ENCODE peak calls at places on chromosome 16, in nine cellular contexts. One of them, this sample, is unnamed.

GRCh38 chr16:86809458-86809955 is 231.2 kb downstream of the FOXL1 start:
- DNase-seq in ovary: no peak
- DNase-seq in dorsolateral prefrontal cortex: no peak
- DNase-seq in heart right ventricle: no peak
- DNase-seq in endodermal cell: peak
- DNase-seq in PC-9: no peak
- DNase-seq in heart left ventricle: no peak
- DNase-seq in breast epithelium: no peak
- DNase-seq in CD8-positive, alpha-beta T cell: no peak
- DNase-seq in this sample: no peak

GRCh38 chr16:68200120-68200783 is 35.7 kb downstream of the ESRP2 start:
- DNase-seq in ovary: no peak
- DNase-seq in dorsolateral prefrontal cortex: no peak
- DNase-seq in heart right ventricle: no peak
- DNase-seq in endodermal cell: no peak
- DNase-seq in PC-9: peak
- DNase-seq in heart left ventricle: no peak
- DNase-seq in breast epithelium: no peak
- DNase-seq in CD8-positive, alpha-beta T cell: no peak
- DNase-seq in this sample: no peak

GRCh38 chr16:67902831-67903230 is 9.8 kb downstream of the PSKH1 start:
- DNase-seq in ovary: no peak
- DNase-seq in dorsolateral prefrontal cortex: no peak
- DNase-seq in heart right ventricle: no peak
- DNase-seq in endodermal cell: no peak
- DNase-seq in PC-9: no peak
- DNase-seq in heart left ventricle: no peak
- DNase-seq in breast epithelium: no peak
- DNase-seq in CD8-positive, alpha-beta T cell: no peak
- DNase-seq in this sample: no peak

GRCh38 chr16:680967-681745 is 946 bp downstream of the STUB1 start:
- DNase-seq in ovary: peak
- DNase-seq in dorsolateral prefrontal cortex: no peak
- DNase-seq in heart right ventricle: no peak
- DNase-seq in endodermal cell: peak
- DNase-seq in PC-9: no peak
- DNase-seq in heart left ventricle: no peak
- DNase-seq in breast epithelium: no peak
- DNase-seq in CD8-positive, alpha-beta T cell: no peak
- DNase-seq in this sample: no peak

GRCh38 chr16:13136896-13137295 is 235.5 kb downstream of the SHISA9 start:
- DNase-seq in ovary: no peak
- DNase-seq in dorsolateral prefrontal cortex: no peak
- DNase-seq in heart right ventricle: no peak
- DNase-seq in endodermal cell: no peak
- DNase-seq in PC-9: no peak
- DNase-seq in heart left ventricle: no peak
- DNase-seq in breast epithelium: no peak
- DNase-seq in CD8-positive, alpha-beta T cell: no peak
- DNase-seq in this sample: no peak

GRCh38 chr16:59252317-59252716 is 518.2 kb upstream of the GOT2 start:
- DNase-seq in ovary: no peak
- DNase-seq in dorsolateral prefrontal cortex: no peak
- DNase-seq in heart right ventricle: no peak
- DNase-seq in endodermal cell: no peak
- DNase-seq in PC-9: no peak
- DNase-seq in heart left ventricle: no peak
- DNase-seq in breast epithelium: no peak
- DNase-seq in CD8-positive, alpha-beta T cell: no peak
- DNase-seq in this sample: no peak

GRCh38 chr16:15427648-15428239 is 6.6 kb upstream of the BMERB1 start:
- DNase-seq in ovary: peak
- DNase-seq in dorsolateral prefrontal cortex: peak
- DNase-seq in heart right ventricle: peak
- DNase-seq in endodermal cell: peak
- DNase-seq in PC-9: no peak
- DNase-seq in heart left ventricle: peak
- DNase-seq in breast epithelium: peak
- DNase-seq in CD8-positive, alpha-beta T cell: peak
- DNase-seq in this sample: peak

GRCh38 chr16:83954577-83955016 is 1.6 kb downstream of the OSGIN1 start:
- DNase-seq in ovary: no peak
- DNase-seq in dorsolateral prefrontal cortex: no peak
- DNase-seq in heart right ventricle: peak
- DNase-seq in endodermal cell: peak
- DNase-seq in PC-9: peak
- DNase-seq in heart left ventricle: peak
- DNase-seq in breast epithelium: no peak
- DNase-seq in CD8-positive, alpha-beta T cell: no peak
- DNase-seq in this sample: no peak

GRCh38 chr16:2256531-2257140 is 5.2 kb upstream of the ECI1 start:
- DNase-seq in ovary: no peak
- DNase-seq in dorsolateral prefrontal cortex: no peak
- DNase-seq in heart right ventricle: no peak
- DNase-seq in endodermal cell: peak
- DNase-seq in PC-9: no peak
- DNase-seq in heart left ventricle: no peak
- DNase-seq in breast epithelium: no peak
- DNase-seq in CD8-positive, alpha-beta T cell: no peak
- DNase-seq in this sample: no peak

GRCh38 chr16:19114359-19115147 is 789 bp downstream of the ITPRIPL2 start:
- DNase-seq in ovary: peak
- DNase-seq in dorsolateral prefrontal cortex: no peak
- DNase-seq in heart right ventricle: peak
- DNase-seq in endodermal cell: peak
- DNase-seq in PC-9: peak
- DNase-seq in heart left ventricle: peak
- DNase-seq in breast epithelium: peak
- DNase-seq in CD8-positive, alpha-beta T cell: no peak
- DNase-seq in this sample: no peak
- TF ChIP-seq CTCF in ovary: peak
- TF ChIP-seq CTCF in dorsolateral prefrontal cortex: no peak
- TF ChIP-seq CTCF in heart right ventricle: no peak
- TF ChIP-seq CTCF in endodermal cell: no peak
- TF ChIP-seq CTCF in PC-9: no peak
- TF ChIP-seq CTCF in heart left ventricle: peak
- TF ChIP-seq CTCF in breast epithelium: peak
- TF ChIP-seq CTCF in CD8-positive, alpha-beta T cell: no peak
- TF ChIP-seq CTCF in this sample: no peak

DNA sequence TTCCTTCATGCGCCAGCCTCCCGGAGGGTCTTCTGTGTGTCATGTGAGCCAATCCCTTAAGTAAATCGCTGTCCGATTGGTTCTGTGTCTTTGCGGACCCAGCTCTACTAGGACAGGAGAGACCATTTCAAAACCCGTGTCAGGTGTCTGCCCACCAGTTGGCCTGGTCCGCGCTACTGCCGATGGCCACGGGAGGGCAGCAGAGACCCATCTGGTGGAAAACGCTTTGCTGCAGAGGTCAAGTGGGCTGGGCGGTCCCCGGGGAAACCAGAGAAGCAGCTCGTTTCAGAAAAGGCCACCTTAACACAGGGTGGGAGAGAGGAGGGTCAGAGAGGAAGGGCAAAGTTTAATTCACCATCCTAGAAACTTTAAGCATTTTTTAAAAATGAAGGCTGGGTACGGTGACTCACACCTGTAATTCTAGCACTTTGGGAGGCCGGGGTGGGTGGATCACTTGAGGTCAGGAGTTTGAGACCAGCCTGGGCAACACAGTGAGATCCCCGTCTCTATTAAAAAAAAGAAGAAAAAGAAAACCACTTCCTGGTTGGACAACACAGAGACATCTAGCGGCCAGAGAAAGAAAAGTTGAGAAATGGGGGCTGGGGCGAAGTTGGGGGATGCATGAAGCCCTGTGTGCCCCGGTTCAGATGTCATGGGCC is 2.8 kb upstream of the CIBAR2 start:
- DNase-seq in ovary: peak
- DNase-seq in dorsolateral prefrontal cortex: peak
- DNase-seq in heart right ventricle: peak
- DNase-seq in endodermal cell: peak
- DNase-seq in PC-9: peak
- DNase-seq in heart left ventricle: peak
- DNase-seq in breast epithelium: peak
- DNase-seq in CD8-positive, alpha-beta T cell: peak
- DNase-seq in this sample: peak
- H3K4me3 ChIP-seq in ovary: no peak
- H3K4me3 ChIP-seq in dorsolateral prefrontal cortex: peak
- H3K4me3 ChIP-seq in heart right ventricle: peak
- H3K4me3 ChIP-seq in endodermal cell: no peak
- H3K4me3 ChIP-seq in PC-9: no peak
- H3K4me3 ChIP-seq in heart left ventricle: no peak
- H3K4me3 ChIP-seq in breast epithelium: peak
- H3K4me3 ChIP-seq in CD8-positive, alpha-beta T cell: no peak
- H3K4me3 ChIP-seq in this sample: no peak

GRCh38 chr16:25372716-25373115 is 115.1 kb upstream of the ZKSCAN2 start:
- DNase-seq in ovary: no peak
- DNase-seq in dorsolateral prefrontal cortex: no peak
- DNase-seq in heart right ventricle: no peak
- DNase-seq in endodermal cell: no peak
- DNase-seq in PC-9: no peak
- DNase-seq in heart left ventricle: no peak
- DNase-seq in breast epithelium: no peak
- DNase-seq in CD8-positive, alpha-beta T cell: no peak
- DNase-seq in this sample: no peak
- TF ChIP-seq CTCF in ovary: no peak
- TF ChIP-seq CTCF in dorsolateral prefrontal cortex: no peak
- TF ChIP-seq CTCF in heart right ventricle: no peak
- TF ChIP-seq CTCF in endodermal cell: peak
- TF ChIP-seq CTCF in PC-9: no peak
- TF ChIP-seq CTCF in heart left ventricle: no peak
- TF ChIP-seq CTCF in breast epithelium: no peak
- TF ChIP-seq CTCF in CD8-positive, alpha-beta T cell: no peak
- TF ChIP-seq CTCF in this sample: no peak

GRCh38 chr16:79772028-79772427 is 171.5 kb upstream of the MAF start:
- DNase-seq in ovary: no peak
- DNase-seq in dorsolateral prefrontal cortex: no peak
- DNase-seq in heart right ventricle: no peak
- DNase-seq in endodermal cell: no peak
- DNase-seq in PC-9: no peak
- DNase-seq in heart left ventricle: no peak
- DNase-seq in breast epithelium: no peak
- DNase-seq in CD8-positive, alpha-beta T cell: no peak
- DNase-seq in this sample: no peak

GRCh38 chr16:79767597-79768280 is 167.2 kb upstream of the MAF start:
- DNase-seq in ovary: no peak
- DNase-seq in dorsolateral prefrontal cortex: peak
- DNase-seq in heart right ventricle: no peak
- DNase-seq in endodermal cell: peak
- DNase-seq in PC-9: no peak
- DNase-seq in heart left ventricle: peak
- DNase-seq in breast epithelium: no peak
- DNase-seq in CD8-positive, alpha-beta T cell: no peak
- DNase-seq in this sample: no peak

GRCh38 chr16:79769320-79770243 is 169.0 kb upstream of the MAF start:
- DNase-seq in ovary: no peak
- DNase-seq in dorsolateral prefrontal cortex: no peak
- DNase-seq in heart right ventricle: no peak
- DNase-seq in endodermal cell: no peak
- DNase-seq in PC-9: no peak
- DNase-seq in heart left ventricle: no peak
- DNase-seq in breast epithelium: no peak
- DNase-seq in CD8-positive, alpha-beta T cell: no peak
- DNase-seq in this sample: no peak

GRCh38 chr16:79770244-79771064 is 169.9 kb upstream of the MAF start:
- DNase-seq in ovary: peak
- DNase-seq in dorsolateral prefrontal cortex: peak
- DNase-seq in heart right ventricle: peak
- DNase-seq in endodermal cell: peak
- DNase-seq in PC-9: no peak
- DNase-seq in heart left ventricle: peak
- DNase-seq in breast epithelium: peak
- DNase-seq in CD8-positive, alpha-beta T cell: peak
- DNase-seq in this sample: peak

GRCh38 chr16:79768594-79768993 is 168.1 kb upstream of the MAF start:
- DNase-seq in ovary: no peak
- DNase-seq in dorsolateral prefrontal cortex: peak
- DNase-seq in heart right ventricle: no peak
- DNase-seq in endodermal cell: no peak
- DNase-seq in PC-9: no peak
- DNase-seq in heart left ventricle: no peak
- DNase-seq in breast epithelium: no peak
- DNase-seq in CD8-positive, alpha-beta T cell: no peak
- DNase-seq in this sample: no peak
- H3K4me3 ChIP-seq in ovary: peak
- H3K4me3 ChIP-seq in dorsolateral prefrontal cortex: peak
- H3K4me3 ChIP-seq in heart right ventricle: peak
- H3K4me3 ChIP-seq in endodermal cell: no peak
- H3K4me3 ChIP-seq in PC-9: no peak
- H3K4me3 ChIP-seq in heart left ventricle: peak
- H3K4me3 ChIP-seq in breast epithelium: peak
- H3K4me3 ChIP-seq in CD8-positive, alpha-beta T cell: no peak
- H3K4me3 ChIP-seq in this sample: no peak

GRCh38 chr16:69858196-69859104 is 92.7 kb upstream of the CLEC18A start:
- DNase-seq in ovary: no peak
- DNase-seq in dorsolateral prefrontal cortex: no peak
- DNase-seq in heart right ventricle: no peak
- DNase-seq in endodermal cell: no peak
- DNase-seq in PC-9: no peak
- DNase-seq in heart left ventricle: no peak
- DNase-seq in breast epithelium: no peak
- DNase-seq in CD8-positive, alpha-beta T cell: no peak
- DNase-seq in this sample: no peak

GRCh38 chr16:69860233-69861231 is 90.6 kb upstream of the CLEC18A start:
- DNase-seq in ovary: no peak
- DNase-seq in dorsolateral prefrontal cortex: no peak
- DNase-seq in heart right ventricle: no peak
- DNase-seq in endodermal cell: no peak
- DNase-seq in PC-9: no peak
- DNase-seq in heart left ventricle: no peak
- DNase-seq in breast epithelium: no peak
- DNase-seq in CD8-positive, alpha-beta T cell: no peak
- DNase-seq in this sample: no peak

GRCh38 chr16:69861276-69862030 is 89.7 kb upstream of the CLEC18A start:
- DNase-seq in ovary: no peak
- DNase-seq in dorsolateral prefrontal cortex: no peak
- DNase-seq in heart right ventricle: peak
- DNase-seq in endodermal cell: no peak
- DNase-seq in PC-9: no peak
- DNase-seq in heart left ventricle: peak
- DNase-seq in breast epithelium: no peak
- DNase-seq in CD8-positive, alpha-beta T cell: no peak
- DNase-seq in this sample: no peak

GRCh38 chr16:69855587-69855986 is 93.5 kb downstream of the WWP2 start:
- DNase-seq in ovary: no peak
- DNase-seq in dorsolateral prefrontal cortex: no peak
- DNase-seq in heart right ventricle: no peak
- DNase-seq in endodermal cell: no peak
- DNase-seq in PC-9: no peak
- DNase-seq in heart left ventricle: no peak
- DNase-seq in breast epithelium: no peak
- DNase-seq in CD8-positive, alpha-beta T cell: no peak
- DNase-seq in this sample: no peak

GRCh38 chr16:69859105-69859969 is 91.8 kb upstream of the CLEC18A start:
- DNase-seq in ovary: no peak
- DNase-seq in dorsolateral prefrontal cortex: no peak
- DNase-seq in heart right ventricle: peak
- DNase-seq in endodermal cell: peak
- DNase-seq in PC-9: peak
- DNase-seq in heart left ventricle: peak
- DNase-seq in breast epithelium: no peak
- DNase-seq in CD8-positive, alpha-beta T cell: no peak
- DNase-seq in this sample: no peak
- TF ChIP-seq CTCF in ovary: no peak
- TF ChIP-seq CTCF in dorsolateral prefrontal cortex: peak
- TF ChIP-seq CTCF in heart right ventricle: peak
- TF ChIP-seq CTCF in endodermal cell: peak
- TF ChIP-seq CTCF in PC-9: no peak
- TF ChIP-seq CTCF in heart left ventricle: peak
- TF ChIP-seq CTCF in breast epithelium: no peak
- TF ChIP-seq CTCF in CD8-positive, alpha-beta T cell: no peak
- TF ChIP-seq CTCF in this sample: peak

This sample was measured in GM12864.